ENCODE peak calls at places on chromosomes 11 and 22, in four cellular contexts. One of them, this sample, is unnamed.

GRCh38 chr11:65718964-65719492 is 1.6 kb downstream of the RNASEH2C start:
- DNase-seq in stimulated activated CD8-positive, alpha-beta memory T cell treated with anti-CD3 and anti-CD28 coated beads, Interleukin-4, amount 100 ng/mL, for 4 hours: no peak
- DNase-seq in lower lobe of right lung: no peak
- DNase-seq in activated naive CD4-positive, alpha-beta T cell: no peak
- DNase-seq in this sample: no peak

GRCh38 chr11:9753031-9753430 is 89.2 kb downstream of the SWAP70 start:
- DNase-seq in activated naive CD4-positive, alpha-beta T cell: no peak
- DNase-seq in lower lobe of right lung: no peak
- DNase-seq in stimulated activated CD8-positive, alpha-beta memory T cell treated with anti-CD3 and anti-CD28 coated beads, Interleukin-4, amount 100 ng/mL, for 4 hours: no peak
- DNase-seq in this sample: no peak

GRCh38 chr11:83852775-83853442 is 566.7 kb upstream of the CCDC90B start:
- DNase-seq in activated naive CD4-positive, alpha-beta T cell: no peak
- DNase-seq in lower lobe of right lung: no peak
- DNase-seq in stimulated activated CD8-positive, alpha-beta memory T cell treated with anti-CD3 and anti-CD28 coated beads, Interleukin-4, amount 100 ng/mL, for 4 hours: no peak
- DNase-seq in this sample: no peak

GRCh38 chr11:116169776-116170175 is 603.0 kb downstream of the BUD13 start:
- DNase-seq in activated naive CD4-positive, alpha-beta T cell: no peak
- DNase-seq in stimulated activated CD8-positive, alpha-beta memory T cell treated with anti-CD3 and anti-CD28 coated beads, Interleukin-4, amount 100 ng/mL, for 4 hours: no peak
- DNase-seq in lower lobe of right lung: no peak
- DNase-seq in this sample: no peak

GRCh38 chr11:6209801-6210200 is 4.4 kb downstream of the C11orf42 start:
- DNase-seq in lower lobe of right lung: no peak
- DNase-seq in stimulated activated CD8-positive, alpha-beta memory T cell treated with anti-CD3 and anti-CD28 coated beads, Interleukin-4, amount 100 ng/mL, for 4 hours: no peak
- DNase-seq in activated naive CD4-positive, alpha-beta T cell: no peak
- DNase-seq in this sample: peak

GRCh38 chr11:120335596-120335927 is 651 bp upstream of the ARHGEF12 start:
- DNase-seq in stimulated activated CD8-positive, alpha-beta memory T cell treated with anti-CD3 and anti-CD28 coated beads, Interleukin-4, amount 100 ng/mL, for 4 hours: no peak
- DNase-seq in lower lobe of right lung: no peak
- DNase-seq in activated naive CD4-positive, alpha-beta T cell: no peak
- DNase-seq in this sample: no peak

GRCh38 chr11:121328213-121328966 is 35.8 kb downstream of the SC5D start:
- DNase-seq in activated naive CD4-positive, alpha-beta T cell: no peak
- DNase-seq in stimulated activated CD8-positive, alpha-beta memory T cell treated with anti-CD3 and anti-CD28 coated beads, Interleukin-4, amount 100 ng/mL, for 4 hours: no peak
- DNase-seq in lower lobe of right lung: no peak
- DNase-seq in this sample: no peak

GRCh38 chr22:17629646-17630045 is 1.1 kb upstream of the ATP6V1E1 start:
- DNase-seq in stimulated activated CD8-positive, alpha-beta memory T cell treated with anti-CD3 and anti-CD28 coated beads, Interleukin-4, amount 100 ng/mL, for 4 hours: no peak
- DNase-seq in activated naive CD4-positive, alpha-beta T cell: no peak
- DNase-seq in lower lobe of right lung: no peak
- DNase-seq in this sample: peak

GRCh38 chr11:28834877-28835276 is 726.7 kb downstream of the METTL15 start:
- DNase-seq in stimulated activated CD8-positive, alpha-beta memory T cell treated with anti-CD3 and anti-CD28 coated beads, Interleukin-4, amount 100 ng/mL, for 4 hours: no peak
- DNase-seq in lower lobe of right lung: no peak
- DNase-seq in activated naive CD4-positive, alpha-beta T cell: no peak
- DNase-seq in this sample: no peak

GRCh38 chr11:112029460-112029859 is 4.3 kb downstream of the DLAT start:
- DNase-seq in stimulated activated CD8-positive, alpha-beta memory T cell treated with anti-CD3 and anti-CD28 coated beads, Interleukin-4, amount 100 ng/mL, for 4 hours: no peak
- DNase-seq in activated naive CD4-positive, alpha-beta T cell: no peak
- DNase-seq in lower lobe of right lung: no peak
- DNase-seq in this sample: no peak

GRCh38 chr22:46738961-46739870 is 1.2 kb upstream of the CERK start:
- DNase-seq in stimulated activated CD8-positive, alpha-beta memory T cell treated with anti-CD3 and anti-CD28 coated beads, Interleukin-4, amount 100 ng/mL, for 4 hours: no peak
- DNase-seq in activated naive CD4-positive, alpha-beta T cell: no peak
- DNase-seq in lower lobe of right lung: no peak
- DNase-seq in this sample: peak

GRCh38 chr11:74139151-74139918 is 31.5 kb downstream of the C2CD3 start:
- DNase-seq in lower lobe of right lung: no peak
- DNase-seq in activated naive CD4-positive, alpha-beta T cell: no peak
- DNase-seq in stimulated activated CD8-positive, alpha-beta memory T cell treated with anti-CD3 and anti-CD28 coated beads, Interleukin-4, amount 100 ng/mL, for 4 hours: no peak
- DNase-seq in this sample: no peak

GRCh38 chr11:118437046-118437735 is 899 bp downstream of the KMT2A start:
- DNase-seq in activated naive CD4-positive, alpha-beta T cell: no peak
- DNase-seq in stimulated activated CD8-positive, alpha-beta memory T cell treated with anti-CD3 and anti-CD28 coated beads, Interleukin-4, amount 100 ng/mL, for 4 hours: no peak
- DNase-seq in lower lobe of right lung: peak
- DNase-seq in this sample: peak

GRCh38 chr11:121929581-121929980 is 186.4 kb downstream of the BLID start:
- DNase-seq in stimulated activated CD8-positive, alpha-beta memory T cell treated with anti-CD3 and anti-CD28 coated beads, Interleukin-4, amount 100 ng/mL, for 4 hours: no peak
- DNase-seq in activated naive CD4-positive, alpha-beta T cell: no peak
- DNase-seq in lower lobe of right lung: no peak
- DNase-seq in this sample: no peak

GRCh38 chr11:81098471-81098870 is 1635.2 kb downstream of the FAM181B start:
- DNase-seq in lower lobe of right lung: no peak
- DNase-seq in stimulated activated CD8-positive, alpha-beta memory T cell treated with anti-CD3 and anti-CD28 coated beads, Interleukin-4, amount 100 ng/mL, for 4 hours: no peak
- DNase-seq in activated naive CD4-positive, alpha-beta T cell: no peak
- DNase-seq in this sample: no peak

GRCh38 chr22:44133901-44134511 is 46.7 kb upstream of the PARVG start:
- DNase-seq in activated naive CD4-positive, alpha-beta T cell: no peak
- DNase-seq in lower lobe of right lung: peak
- DNase-seq in stimulated activated CD8-positive, alpha-beta memory T cell treated with anti-CD3 and anti-CD28 coated beads, Interleukin-4, amount 100 ng/mL, for 4 hours: no peak
- DNase-seq in this sample: peak

GRCh38 chr22:17973217-17973616 is 51.1 kb downstream of the MICAL3 start:
- DNase-seq in lower lobe of right lung: no peak
- DNase-seq in activated naive CD4-positive, alpha-beta T cell: no peak
- DNase-seq in stimulated activated CD8-positive, alpha-beta memory T cell treated with anti-CD3 and anti-CD28 coated beads, Interleukin-4, amount 100 ng/mL, for 4 hours: no peak
- DNase-seq in this sample: no peak

GRCh38 chr11:66322732-66323427 is 6.0 kb upstream of the CD248 start:
- DNase-seq in stimulated activated CD8-positive, alpha-beta memory T cell treated with anti-CD3 and anti-CD28 coated beads, Interleukin-4, amount 100 ng/mL, for 4 hours: no peak
- DNase-seq in activated naive CD4-positive, alpha-beta T cell: no peak
- DNase-seq in lower lobe of right lung: no peak
- DNase-seq in this sample: peak

GRCh38 chr11:124535552-124536232 is 7.8 kb downstream of the OR8B12 start:
- DNase-seq in lower lobe of right lung: no peak
- DNase-seq in stimulated activated CD8-positive, alpha-beta memory T cell treated with anti-CD3 and anti-CD28 coated beads, Interleukin-4, amount 100 ng/mL, for 4 hours: no peak
- DNase-seq in activated naive CD4-positive, alpha-beta T cell: no peak
- DNase-seq in this sample: no peak

GRCh38 chr11:11346249-11346648 is 6.8 kb downstream of the CSNK2A3 start:
- DNase-seq in stimulated activated CD8-positive, alpha-beta memory T cell treated with anti-CD3 and anti-CD28 coated beads, Interleukin-4, amount 100 ng/mL, for 4 hours: no peak
- DNase-seq in lower lobe of right lung: no peak
- DNase-seq in activated naive CD4-positive, alpha-beta T cell: no peak
- DNase-seq in this sample: no peak

GRCh38 chr11:84414936-84415335 is 1128.8 kb upstream of the CCDC90B start:
- DNase-seq in activated naive CD4-positive, alpha-beta T cell: no peak
- DNase-seq in stimulated activated CD8-positive, alpha-beta memory T cell treated with anti-CD3 and anti-CD28 coated beads, Interleukin-4, amount 100 ng/mL, for 4 hours: no peak
- DNase-seq in lower lobe of right lung: no peak
- DNase-seq in this sample: no peak

GRCh38 chr22:36641902-36642640 is 61.5 kb downstream of the CACNG2 start:
- DNase-seq in lower lobe of right lung: no peak
- DNase-seq in stimulated activated CD8-positive, alpha-beta memory T cell treated with anti-CD3 and anti-CD28 coated beads, Interleukin-4, amount 100 ng/mL, for 4 hours: no peak
- DNase-seq in activated naive CD4-positive, alpha-beta T cell: no peak
- DNase-seq in this sample: no peak

GRCh38 chr11:65104628-65105027 is 7.0 kb upstream of the TM7SF2 start:
- DNase-seq in activated naive CD4-positive, alpha-beta T cell: no peak
- DNase-seq in stimulated activated CD8-positive, alpha-beta memory T cell treated with anti-CD3 and anti-CD28 coated beads, Interleukin-4, amount 100 ng/mL, for 4 hours: no peak
- DNase-seq in lower lobe of right lung: no peak
- DNase-seq in this sample: no peak

GRCh38 chr11:2190670-2191471 is 19.3 kb upstream of the TH start:
- DNase-seq in lower lobe of right lung: peak
- DNase-seq in activated naive CD4-positive, alpha-beta T cell: no peak
- DNase-seq in stimulated activated CD8-positive, alpha-beta memory T cell treated with anti-CD3 and anti-CD28 coated beads, Interleukin-4, amount 100 ng/mL, for 4 hours: no peak
- DNase-seq in this sample: no peak

GRCh38 chr22:48366056-48366455 is 1461.6 kb downstream of the BRD1 start:
- DNase-seq in stimulated activated CD8-positive, alpha-beta memory T cell treated with anti-CD3 and anti-CD28 coated beads, Interleukin-4, amount 100 ng/mL, for 4 hours: no peak
- DNase-seq in lower lobe of right lung: no peak
- DNase-seq in activated naive CD4-positive, alpha-beta T cell: no peak
- DNase-seq in this sample: no peak

GRCh38 chr11:6387811-6388599 is 2.3 kb upstream of the SMPD1 start:
- DNase-seq in lower lobe of right lung: no peak
- DNase-seq in activated naive CD4-positive, alpha-beta T cell: no peak
- DNase-seq in stimulated activated CD8-positive, alpha-beta memory T cell treated with anti-CD3 and anti-CD28 coated beads, Interleukin-4, amount 100 ng/mL, for 4 hours: no peak
- DNase-seq in this sample: no peak

GRCh38 chr22:45830531-45831245 is 146.3 kb downstream of the WNT7B start:
- DNase-seq in stimulated activated CD8-positive, alpha-beta memory T cell treated with anti-CD3 and anti-CD28 coated beads, Interleukin-4, amount 100 ng/mL, for 4 hours: no peak
- DNase-seq in lower lobe of right lung: no peak
- DNase-seq in activated naive CD4-positive, alpha-beta T cell: no peak
- DNase-seq in this sample: no peak

GRCh38 chr22:40597541-40598453 is 38.7 kb downstream of the MRTFA start:
- DNase-seq in activated naive CD4-positive, alpha-beta T cell: no peak
- DNase-seq in stimulated activated CD8-positive, alpha-beta memory T cell treated with anti-CD3 and anti-CD28 coated beads, Interleukin-4, amount 100 ng/mL, for 4 hours: no peak
- DNase-seq in lower lobe of right lung: no peak
- DNase-seq in this sample: no peak

GRCh38 chr22:29000225-29000556 is 61.4 kb downstream of the C22orf31 start:
- DNase-seq in stimulated activated CD8-positive, alpha-beta memory T cell treated with anti-CD3 and anti-CD28 coated beads, Interleukin-4, amount 100 ng/mL, for 4 hours: no peak
- DNase-seq in activated naive CD4-positive, alpha-beta T cell: no peak
- DNase-seq in lower lobe of right lung: no peak
- DNase-seq in this sample: no peak

GRCh38 chr22:24230911-24231656 is 13.8 kb downstream of the GGT5 start:
- DNase-seq in stimulated activated CD8-positive, alpha-beta memory T cell treated with anti-CD3 and anti-CD28 coated beads, Interleukin-4, amount 100 ng/mL, for 4 hours: peak
- DNase-seq in activated naive CD4-positive, alpha-beta T cell: peak
- DNase-seq in lower lobe of right lung: peak
- DNase-seq in this sample: peak

GRCh38 chr22:30605449-30606110 is 1.4 kb upstream of the TCN2 start:
- DNase-seq in stimulated activated CD8-positive, alpha-beta memory T cell treated with anti-CD3 and anti-CD28 coated beads, Interleukin-4, amount 100 ng/mL, for 4 hours: no peak
- DNase-seq in lower lobe of right lung: peak
- DNase-seq in activated naive CD4-positive, alpha-beta T cell: no peak
- DNase-seq in this sample: no peak

GRCh38 chr11:122656631-122657101 is 1.1 kb downstream of the UBASH3B start:
- DNase-seq in lower lobe of right lung: peak
- DNase-seq in activated naive CD4-positive, alpha-beta T cell: no peak
- DNase-seq in stimulated activated CD8-positive, alpha-beta memory T cell treated with anti-CD3 and anti-CD28 coated beads, Interleukin-4, amount 100 ng/mL, for 4 hours: no peak
- DNase-seq in this sample: peak

GRCh38 chr11:117519590-117519989 is 191.9 kb downstream of the CEP164 start:
- DNase-seq in lower lobe of right lung: peak
- DNase-seq in activated naive CD4-positive, alpha-beta T cell: no peak
- DNase-seq in stimulated activated CD8-positive, alpha-beta memory T cell treated with anti-CD3 and anti-CD28 coated beads, Interleukin-4, amount 100 ng/mL, for 4 hours: no peak
- DNase-seq in this sample: no peak

GRCh38 chr11:283405-284080 is 5.3 kb downstream of the NLRP6 start:
- DNase-seq in lower lobe of right lung: no peak
- DNase-seq in activated naive CD4-positive, alpha-beta T cell: no peak
- DNase-seq in stimulated activated CD8-positive, alpha-beta memory T cell treated with anti-CD3 and anti-CD28 coated beads, Interleukin-4, amount 100 ng/mL, for 4 hours: no peak
- DNase-seq in this sample: no peak

GRCh38 chr22:49207008-49207775 is 620.5 kb downstream of the BRD1 start:
- DNase-seq in lower lobe of right lung: no peak
- DNase-seq in activated naive CD4-positive, alpha-beta T cell: no peak
- DNase-seq in stimulated activated CD8-positive, alpha-beta memory T cell treated with anti-CD3 and anti-CD28 coated beads, Interleukin-4, amount 100 ng/mL, for 4 hours: no peak
- DNase-seq in this sample: peak

GRCh38 chr22:47283616-47284270 is 521.3 kb downstream of the TBC1D22A start:
- DNase-seq in stimulated activated CD8-positive, alpha-beta memory T cell treated with anti-CD3 and anti-CD28 coated beads, Interleukin-4, amount 100 ng/mL, for 4 hours: no peak
- DNase-seq in activated naive CD4-positive, alpha-beta T cell: no peak
- DNase-seq in lower lobe of right lung: no peak
- DNase-seq in this sample: peak

GRCh38 chr11:125167954-125168821 is 3.6 kb downstream of the PKNOX2 start:
- DNase-seq in activated naive CD4-positive, alpha-beta T cell: no peak
- DNase-seq in lower lobe of right lung: no peak
- DNase-seq in stimulated activated CD8-positive, alpha-beta memory T cell treated with anti-CD3 and anti-CD28 coated beads, Interleukin-4, amount 100 ng/mL, for 4 hours: no peak
- DNase-seq in this sample: no peak

GRCh38 chr11:1227551-1228182 is 4.8 kb downstream of the MUC5B start:
- DNase-seq in stimulated activated CD8-positive, alpha-beta memory T cell treated with anti-CD3 and anti-CD28 coated beads, Interleukin-4, amount 100 ng/mL, for 4 hours: no peak
- DNase-seq in activated naive CD4-positive, alpha-beta T cell: no peak
- DNase-seq in lower lobe of right lung: peak
- DNase-seq in this sample: peak